ENCODE peak calls at places on chromosomes 13 and 19, in eight cellular contexts. One of them, this sample, is unnamed.

GRCh38 chr19:48625891-48626327 is 6.6 kb downstream of the SPHK2 start:
- DNase-seq in pons: no peak
- DNase-seq in activated gamma-delta T cell treated with anti-CD3 and anti-CD28 coated beads, Interleukin-2, amount 50 U/mL, for 16 hours: no peak
- DNase-seq in choroid plexus epithelial cell: no peak
- DNase-seq in lung microvascular endothelial cell: no peak
- DNase-seq in activated T-cell treated with anti-CD3 and anti-CD28 coated beads for 48 hours: no peak
- DNase-seq in NCI-H510A treated with DMSO at 0.1 percent for 48 hours: no peak
- DNase-seq in ovary: no peak
- DNase-seq in this sample: no peak

GRCh38 chr19:16290692-16291091 is 33.9 kb upstream of the KLF2 start:
- DNase-seq in pons: no peak
- DNase-seq in activated gamma-delta T cell treated with anti-CD3 and anti-CD28 coated beads, Interleukin-2, amount 50 U/mL, for 16 hours: no peak
- DNase-seq in choroid plexus epithelial cell: no peak
- DNase-seq in lung microvascular endothelial cell: peak; percentile 89
- DNase-seq in activated T-cell treated with anti-CD3 and anti-CD28 coated beads for 48 hours: no peak
- DNase-seq in NCI-H510A treated with DMSO at 0.1 percent for 48 hours: no peak
- DNase-seq in ovary: no peak
- DNase-seq in this sample: no peak

GRCh38 chr13:84443463-84443862 is 561.2 kb upstream of the SLITRK1 start:
- DNase-seq in pons: no peak
- DNase-seq in activated gamma-delta T cell treated with anti-CD3 and anti-CD28 coated beads, Interleukin-2, amount 50 U/mL, for 16 hours: no peak
- DNase-seq in choroid plexus epithelial cell: no peak
- DNase-seq in lung microvascular endothelial cell: no peak
- DNase-seq in activated T-cell treated with anti-CD3 and anti-CD28 coated beads for 48 hours: no peak
- DNase-seq in NCI-H510A treated with DMSO at 0.1 percent for 48 hours: no peak
- DNase-seq in ovary: no peak
- DNase-seq in this sample: no peak

GRCh38 chr19:2554856-2555255 is 78.9 kb downstream of the GADD45B start:
- DNase-seq in pons: no peak
- DNase-seq in activated gamma-delta T cell treated with anti-CD3 and anti-CD28 coated beads, Interleukin-2, amount 50 U/mL, for 16 hours: no peak
- DNase-seq in choroid plexus epithelial cell: peak; percentile 33
- DNase-seq in lung microvascular endothelial cell: peak; percentile 37
- DNase-seq in activated T-cell treated with anti-CD3 and anti-CD28 coated beads for 48 hours: no peak
- DNase-seq in NCI-H510A treated with DMSO at 0.1 percent for 48 hours: no peak
- DNase-seq in ovary: no peak
- DNase-seq in this sample: no peak

GRCh38 chr19:48400018-48400742 is 6.7 kb downstream of the GRIN2D start:
- DNase-seq in pons: no peak
- DNase-seq in activated gamma-delta T cell treated with anti-CD3 and anti-CD28 coated beads, Interleukin-2, amount 50 U/mL, for 16 hours: peak; percentile 18
- DNase-seq in choroid plexus epithelial cell: peak; percentile 91
- DNase-seq in lung microvascular endothelial cell: peak; percentile 79
- DNase-seq in activated T-cell treated with anti-CD3 and anti-CD28 coated beads for 48 hours: no peak
- DNase-seq in NCI-H510A treated with DMSO at 0.1 percent for 48 hours: peak; percentile 78
- DNase-seq in ovary: no peak
- DNase-seq in this sample: no peak

GRCh38 chr19:31152906-31153305 is 196.3 kb downstream of the TSHZ3 start:
- DNase-seq in pons: no peak
- DNase-seq in activated gamma-delta T cell treated with anti-CD3 and anti-CD28 coated beads, Interleukin-2, amount 50 U/mL, for 16 hours: no peak
- DNase-seq in choroid plexus epithelial cell: no peak
- DNase-seq in lung microvascular endothelial cell: no peak
- DNase-seq in activated T-cell treated with anti-CD3 and anti-CD28 coated beads for 48 hours: no peak
- DNase-seq in NCI-H510A treated with DMSO at 0.1 percent for 48 hours: no peak
- DNase-seq in ovary: no peak
- DNase-seq in this sample: no peak

GRCh38 chr19:4051175-4052101 is 15.3 kb downstream of the ZBTB7A start:
- DNase-seq in pons: no peak
- DNase-seq in activated gamma-delta T cell treated with anti-CD3 and anti-CD28 coated beads, Interleukin-2, amount 50 U/mL, for 16 hours: no peak
- DNase-seq in choroid plexus epithelial cell: no peak
- DNase-seq in lung microvascular endothelial cell: no peak
- DNase-seq in activated T-cell treated with anti-CD3 and anti-CD28 coated beads for 48 hours: no peak
- DNase-seq in NCI-H510A treated with DMSO at 0.1 percent for 48 hours: no peak
- DNase-seq in ovary: peak; percentile 29
- DNase-seq in this sample: peak; percentile 44

GRCh38 chr19:17830567-17831418 is 9.5 kb upstream of the INSL3 start:
- DNase-seq in pons: peak; percentile 10
- DNase-seq in activated gamma-delta T cell treated with anti-CD3 and anti-CD28 coated beads, Interleukin-2, amount 50 U/mL, for 16 hours: no peak
- DNase-seq in choroid plexus epithelial cell: peak; percentile 84
- DNase-seq in lung microvascular endothelial cell: peak; percentile 91
- DNase-seq in activated T-cell treated with anti-CD3 and anti-CD28 coated beads for 48 hours: peak; percentile 63
- DNase-seq in NCI-H510A treated with DMSO at 0.1 percent for 48 hours: no peak
- DNase-seq in ovary: peak; percentile 97
- DNase-seq in this sample: peak; percentile 43

GRCh38 chr13:50127017-50127725 is 111.9 kb downstream of the KCNRG start:
- DNase-seq in pons: no peak
- DNase-seq in activated gamma-delta T cell treated with anti-CD3 and anti-CD28 coated beads, Interleukin-2, amount 50 U/mL, for 16 hours: peak; percentile 36
- DNase-seq in choroid plexus epithelial cell: peak; percentile 76
- DNase-seq in lung microvascular endothelial cell: peak; percentile 62
- DNase-seq in activated T-cell treated with anti-CD3 and anti-CD28 coated beads for 48 hours: no peak
- DNase-seq in NCI-H510A treated with DMSO at 0.1 percent for 48 hours: no peak
- DNase-seq in ovary: peak; percentile 59
- DNase-seq in this sample: peak; percentile 50

GRCh38 chr13:30725331-30726085 is 9.8 kb upstream of the ALOX5AP start:
- DNase-seq in pons: no peak
- DNase-seq in activated gamma-delta T cell treated with anti-CD3 and anti-CD28 coated beads, Interleukin-2, amount 50 U/mL, for 16 hours: no peak
- DNase-seq in choroid plexus epithelial cell: no peak
- DNase-seq in lung microvascular endothelial cell: no peak
- DNase-seq in activated T-cell treated with anti-CD3 and anti-CD28 coated beads for 48 hours: no peak
- DNase-seq in NCI-H510A treated with DMSO at 0.1 percent for 48 hours: no peak
- DNase-seq in ovary: no peak
- DNase-seq in this sample: no peak

GRCh38 chr13:94558721-94559120 is 37.2 kb downstream of the TGDS start:
- DNase-seq in pons: peak; percentile 22
- DNase-seq in activated gamma-delta T cell treated with anti-CD3 and anti-CD28 coated beads, Interleukin-2, amount 50 U/mL, for 16 hours: no peak
- DNase-seq in choroid plexus epithelial cell: peak; percentile 5
- DNase-seq in lung microvascular endothelial cell: no peak
- DNase-seq in activated T-cell treated with anti-CD3 and anti-CD28 coated beads for 48 hours: no peak
- DNase-seq in NCI-H510A treated with DMSO at 0.1 percent for 48 hours: no peak
- DNase-seq in ovary: no peak
- DNase-seq in this sample: peak; percentile 54

GRCh38 chr19:38893341-38893771 is 6.1 kb downstream of the SIRT2 start:
- DNase-seq in pons: no peak
- DNase-seq in activated gamma-delta T cell treated with anti-CD3 and anti-CD28 coated beads, Interleukin-2, amount 50 U/mL, for 16 hours: no peak
- DNase-seq in choroid plexus epithelial cell: no peak
- DNase-seq in lung microvascular endothelial cell: peak; percentile 33
- DNase-seq in activated T-cell treated with anti-CD3 and anti-CD28 coated beads for 48 hours: no peak
- DNase-seq in NCI-H510A treated with DMSO at 0.1 percent for 48 hours: no peak
- DNase-seq in ovary: no peak
- DNase-seq in this sample: no peak

GRCh38 chr19:49896863-49897621 is at the start of gene IL4I1:
- DNase-seq in pons: peak; percentile 71
- DNase-seq in activated gamma-delta T cell treated with anti-CD3 and anti-CD28 coated beads, Interleukin-2, amount 50 U/mL, for 16 hours: peak; percentile 57
- DNase-seq in choroid plexus epithelial cell: no peak
- DNase-seq in lung microvascular endothelial cell: peak; percentile 86
- DNase-seq in activated T-cell treated with anti-CD3 and anti-CD28 coated beads for 48 hours: peak; percentile 50
- DNase-seq in NCI-H510A treated with DMSO at 0.1 percent for 48 hours: no peak
- DNase-seq in ovary: no peak
- DNase-seq in this sample: peak; percentile 76

GRCh38 chr19:44684892-44685847 is 13.8 kb upstream of the CEACAM16 start:
- DNase-seq in pons: peak; percentile 25
- DNase-seq in activated gamma-delta T cell treated with anti-CD3 and anti-CD28 coated beads, Interleukin-2, amount 50 U/mL, for 16 hours: no peak
- DNase-seq in choroid plexus epithelial cell: peak; percentile 68
- DNase-seq in lung microvascular endothelial cell: peak; percentile 99
- DNase-seq in activated T-cell treated with anti-CD3 and anti-CD28 coated beads for 48 hours: no peak
- DNase-seq in NCI-H510A treated with DMSO at 0.1 percent for 48 hours: no peak
- DNase-seq in ovary: peak; percentile 30
- DNase-seq in this sample: peak; percentile 38

GRCh38 chr19:33868821-33869412 is 72.2 kb downstream of the KCTD15 start:
- DNase-seq in pons: peak; percentile 24
- DNase-seq in activated gamma-delta T cell treated with anti-CD3 and anti-CD28 coated beads, Interleukin-2, amount 50 U/mL, for 16 hours: no peak
- DNase-seq in choroid plexus epithelial cell: peak; percentile 51
- DNase-seq in lung microvascular endothelial cell: peak; percentile 54
- DNase-seq in activated T-cell treated with anti-CD3 and anti-CD28 coated beads for 48 hours: no peak
- DNase-seq in NCI-H510A treated with DMSO at 0.1 percent for 48 hours: no peak
- DNase-seq in ovary: peak; percentile 24
- DNase-seq in this sample: no peak

GRCh38 chr19:38035515-38036495 is 128.8 kb downstream of the SIPA1L3 start:
- DNase-seq in pons: no peak
- DNase-seq in activated gamma-delta T cell treated with anti-CD3 and anti-CD28 coated beads, Interleukin-2, amount 50 U/mL, for 16 hours: no peak
- DNase-seq in choroid plexus epithelial cell: no peak
- DNase-seq in lung microvascular endothelial cell: no peak
- DNase-seq in activated T-cell treated with anti-CD3 and anti-CD28 coated beads for 48 hours: no peak
- DNase-seq in NCI-H510A treated with DMSO at 0.1 percent for 48 hours: no peak
- DNase-seq in ovary: no peak
- DNase-seq in this sample: no peak

GRCh38 chr13:37127706-37128241 is 22.3 kb upstream of the CSNK1A1L start:
- DNase-seq in pons: peak; percentile 92
- DNase-seq in activated gamma-delta T cell treated with anti-CD3 and anti-CD28 coated beads, Interleukin-2, amount 50 U/mL, for 16 hours: no peak
- DNase-seq in choroid plexus epithelial cell: peak; percentile 84
- DNase-seq in lung microvascular endothelial cell: peak; percentile 92
- DNase-seq in activated T-cell treated with anti-CD3 and anti-CD28 coated beads for 48 hours: no peak
- DNase-seq in NCI-H510A treated with DMSO at 0.1 percent for 48 hours: no peak
- DNase-seq in ovary: no peak
- DNase-seq in this sample: no peak

GRCh38 chr13:93066187-93066586 is 160.4 kb upstream of the GPC6 start:
- DNase-seq in pons: no peak
- DNase-seq in activated gamma-delta T cell treated with anti-CD3 and anti-CD28 coated beads, Interleukin-2, amount 50 U/mL, for 16 hours: no peak
- DNase-seq in choroid plexus epithelial cell: peak; percentile 86
- DNase-seq in lung microvascular endothelial cell: no peak
- DNase-seq in activated T-cell treated with anti-CD3 and anti-CD28 coated beads for 48 hours: no peak
- DNase-seq in NCI-H510A treated with DMSO at 0.1 percent for 48 hours: no peak
- DNase-seq in ovary: no peak
- DNase-seq in this sample: no peak

GRCh38 chr13:50129065-50129922 is 114.0 kb downstream of the KCNRG start:
- DNase-seq in pons: no peak
- DNase-seq in activated gamma-delta T cell treated with anti-CD3 and anti-CD28 coated beads, Interleukin-2, amount 50 U/mL, for 16 hours: no peak
- DNase-seq in choroid plexus epithelial cell: peak; percentile 26
- DNase-seq in lung microvascular endothelial cell: no peak
- DNase-seq in activated T-cell treated with anti-CD3 and anti-CD28 coated beads for 48 hours: no peak
- DNase-seq in NCI-H510A treated with DMSO at 0.1 percent for 48 hours: no peak
- DNase-seq in ovary: no peak
- DNase-seq in this sample: peak; percentile 21

GRCh38 chr13:113216165-113217056 is 7.0 kb downstream of the CUL4A start:
- DNase-seq in pons: peak; percentile 38
- DNase-seq in activated gamma-delta T cell treated with anti-CD3 and anti-CD28 coated beads, Interleukin-2, amount 50 U/mL, for 16 hours: no peak
- DNase-seq in choroid plexus epithelial cell: peak; percentile 63
- DNase-seq in lung microvascular endothelial cell: peak; percentile 55
- DNase-seq in activated T-cell treated with anti-CD3 and anti-CD28 coated beads for 48 hours: no peak
- DNase-seq in NCI-H510A treated with DMSO at 0.1 percent for 48 hours: peak; percentile 80
- DNase-seq in ovary: no peak
- DNase-seq in this sample: no peak

GRCh38 chr19:42207767-42208259 is 9.7 kb downstream of the DEDD2 start:
- DNase-seq in pons: no peak
- DNase-seq in activated gamma-delta T cell treated with anti-CD3 and anti-CD28 coated beads, Interleukin-2, amount 50 U/mL, for 16 hours: no peak
- DNase-seq in choroid plexus epithelial cell: peak; percentile 80
- DNase-seq in lung microvascular endothelial cell: peak; percentile 85
- DNase-seq in activated T-cell treated with anti-CD3 and anti-CD28 coated beads for 48 hours: no peak
- DNase-seq in NCI-H510A treated with DMSO at 0.1 percent for 48 hours: no peak
- DNase-seq in ovary: no peak
- DNase-seq in this sample: no peak

GRCh38 chr19:41000310-41000737 is 9.2 kb downstream of the CYP2B6 start:
- DNase-seq in pons: no peak
- DNase-seq in activated gamma-delta T cell treated with anti-CD3 and anti-CD28 coated beads, Interleukin-2, amount 50 U/mL, for 16 hours: no peak
- DNase-seq in choroid plexus epithelial cell: peak; percentile 14
- DNase-seq in lung microvascular endothelial cell: peak; percentile 2
- DNase-seq in activated T-cell treated with anti-CD3 and anti-CD28 coated beads for 48 hours: no peak
- DNase-seq in NCI-H510A treated with DMSO at 0.1 percent for 48 hours: no peak
- DNase-seq in ovary: no peak
- DNase-seq in this sample: no peak